ENCODE peak calls at places on chromosomes 13 and 19, in nine cellular contexts. One of them, this sample, is unnamed.

GRCh38 chr13:74227476-74228158 is 93.4 kb upstream of the KLF12 start:
- DNase-seq in gastrocnemius medialis: no peak
- DNase-seq in mammary epithelial cell: no peak
- DNase-seq in GM23338: no peak
- DNase-seq in CD4-positive, CD25-positive, alpha-beta regulatory T cell: no peak
- DNase-seq in hepatocyte: no peak
- DNase-seq in GM12864: no peak
- DNase-seq in IMR-90: no peak
- DNase-seq in astrocyte of the spinal cord: no peak
- DNase-seq in this sample: no peak

GRCh38 chr13:96650301-96650886 is 343.9 kb downstream of the OXGR1 start:
- DNase-seq in astrocyte of the spinal cord: peak
- DNase-seq in mammary epithelial cell: peak
- DNase-seq in GM23338: no peak
- DNase-seq in CD4-positive, CD25-positive, alpha-beta regulatory T cell: no peak
- DNase-seq in GM12864: peak
- DNase-seq in hepatocyte: peak
- DNase-seq in gastrocnemius medialis: no peak
- DNase-seq in IMR-90: no peak
- DNase-seq in this sample: no peak

GRCh38 chr13:110017379-110017778 is 231.0 kb upstream of the IRS2 start:
- DNase-seq in hepatocyte: peak
- DNase-seq in CD4-positive, CD25-positive, alpha-beta regulatory T cell: no peak
- DNase-seq in astrocyte of the spinal cord: peak
- DNase-seq in GM12864: no peak
- DNase-seq in mammary epithelial cell: peak
- DNase-seq in IMR-90: peak
- DNase-seq in gastrocnemius medialis: no peak
- DNase-seq in GM23338: peak
- DNase-seq in this sample: peak

GRCh38 chr13:59236309-59236939 is 927.3 kb downstream of the DIAPH3 start:
- DNase-seq in astrocyte of the spinal cord: no peak
- DNase-seq in mammary epithelial cell: no peak
- DNase-seq in GM23338: no peak
- DNase-seq in gastrocnemius medialis: no peak
- DNase-seq in hepatocyte: no peak
- DNase-seq in CD4-positive, CD25-positive, alpha-beta regulatory T cell: no peak
- DNase-seq in GM12864: no peak
- DNase-seq in IMR-90: no peak
- DNase-seq in this sample: no peak

GRCh38 chr13:93857126-93857525 is 622.4 kb downstream of the DCT start:
- DNase-seq in GM23338: no peak
- DNase-seq in hepatocyte: no peak
- DNase-seq in IMR-90: peak
- DNase-seq in CD4-positive, CD25-positive, alpha-beta regulatory T cell: no peak
- DNase-seq in mammary epithelial cell: peak
- DNase-seq in GM12864: no peak
- DNase-seq in astrocyte of the spinal cord: no peak
- DNase-seq in gastrocnemius medialis: no peak
- DNase-seq in this sample: no peak

GRCh38 chr13:79642596-79642995 is 161.6 kb downstream of the NDFIP2 start:
- DNase-seq in CD4-positive, CD25-positive, alpha-beta regulatory T cell: no peak
- DNase-seq in GM12864: no peak
- DNase-seq in gastrocnemius medialis: no peak
- DNase-seq in GM23338: peak
- DNase-seq in hepatocyte: no peak
- DNase-seq in mammary epithelial cell: no peak
- DNase-seq in astrocyte of the spinal cord: no peak
- DNase-seq in IMR-90: no peak
- DNase-seq in this sample: no peak

GRCh38 chr19:44912854-44913253 is 1.6 kb upstream of the APOC1 start:
- DNase-seq in CD4-positive, CD25-positive, alpha-beta regulatory T cell: no peak
- DNase-seq in gastrocnemius medialis: peak
- DNase-seq in mammary epithelial cell: no peak
- DNase-seq in GM12864: no peak
- DNase-seq in astrocyte of the spinal cord: no peak
- DNase-seq in IMR-90: no peak
- DNase-seq in GM23338: no peak
- DNase-seq in hepatocyte: no peak
- DNase-seq in this sample: peak

GRCh38 chr13:60494296-60494695 is 97.3 kb downstream of the TDRD3 start:
- DNase-seq in gastrocnemius medialis: no peak
- DNase-seq in mammary epithelial cell: no peak
- DNase-seq in IMR-90: no peak
- DNase-seq in GM12864: no peak
- DNase-seq in CD4-positive, CD25-positive, alpha-beta regulatory T cell: no peak
- DNase-seq in GM23338: peak
- DNase-seq in hepatocyte: no peak
- DNase-seq in astrocyte of the spinal cord: no peak
- DNase-seq in this sample: peak

GRCh38 chr19:51370230-51370629 is 1.4 kb upstream of the CLDND2 start:
- DNase-seq in mammary epithelial cell: no peak
- DNase-seq in GM12864: no peak
- DNase-seq in GM23338: no peak
- DNase-seq in CD4-positive, CD25-positive, alpha-beta regulatory T cell: no peak
- DNase-seq in IMR-90: no peak
- DNase-seq in astrocyte of the spinal cord: no peak
- DNase-seq in gastrocnemius medialis: no peak
- DNase-seq in hepatocyte: no peak
- DNase-seq in this sample: no peak

GRCh38 chr19:51372649-51373504 is at the start of gene NKG7:
- DNase-seq in gastrocnemius medialis: no peak
- DNase-seq in IMR-90: no peak
- DNase-seq in mammary epithelial cell: no peak
- DNase-seq in astrocyte of the spinal cord: no peak
- DNase-seq in CD4-positive, CD25-positive, alpha-beta regulatory T cell: no peak
- DNase-seq in GM23338: no peak
- DNase-seq in GM12864: peak
- DNase-seq in hepatocyte: no peak
- DNase-seq in this sample: no peak

GRCh38 chr19:51372021-51372648 is 319 bp downstream of the NKG7 start:
- DNase-seq in hepatocyte: no peak
- DNase-seq in mammary epithelial cell: no peak
- DNase-seq in IMR-90: no peak
- DNase-seq in GM23338: no peak
- DNase-seq in GM12864: no peak
- DNase-seq in astrocyte of the spinal cord: no peak
- DNase-seq in gastrocnemius medialis: no peak
- DNase-seq in CD4-positive, CD25-positive, alpha-beta regulatory T cell: no peak
- DNase-seq in this sample: no peak

GRCh38 chr19:51368366-51369282 is at the start of gene CLDND2:
- DNase-seq in hepatocyte: no peak
- DNase-seq in CD4-positive, CD25-positive, alpha-beta regulatory T cell: no peak
- DNase-seq in mammary epithelial cell: no peak
- DNase-seq in astrocyte of the spinal cord: no peak
- DNase-seq in GM12864: no peak
- DNase-seq in GM23338: no peak
- DNase-seq in gastrocnemius medialis: no peak
- DNase-seq in IMR-90: no peak
- DNase-seq in this sample: no peak

DNA sequence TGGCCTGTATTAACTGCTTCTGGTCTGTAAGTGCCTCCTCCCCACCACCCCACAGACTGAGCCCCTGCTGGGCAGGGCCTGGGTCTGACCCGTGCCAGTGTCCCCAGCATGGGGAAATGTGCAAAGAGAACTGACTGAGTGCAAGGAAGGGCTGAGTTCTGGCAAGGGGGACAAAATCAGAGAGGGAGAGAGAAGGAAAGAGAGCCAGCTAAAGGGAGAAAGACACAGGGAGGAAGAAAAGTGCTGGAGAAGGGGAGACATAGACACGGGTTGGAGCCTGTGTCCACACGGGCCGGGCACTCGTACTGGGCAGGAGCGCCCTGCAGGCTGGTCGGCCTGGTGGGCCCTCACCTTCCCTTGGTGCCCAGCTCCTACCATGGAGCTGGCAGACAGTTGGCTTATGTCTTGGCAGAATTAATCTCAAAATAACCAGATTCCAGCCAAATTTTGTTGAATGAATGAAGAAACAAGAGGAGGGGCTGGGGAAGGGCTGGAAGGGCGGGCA is 1.2 kb downstream of the NKG7 start:
- DNase-seq in GM12864: no peak
- DNase-seq in CD4-positive, CD25-positive, alpha-beta regulatory T cell: no peak
- DNase-seq in astrocyte of the spinal cord: no peak
- DNase-seq in GM23338: no peak
- DNase-seq in IMR-90: no peak
- DNase-seq in hepatocyte: no peak
- DNase-seq in mammary epithelial cell: no peak
- DNase-seq in gastrocnemius medialis: no peak
- DNase-seq in this sample: peak
- H3K4me3 ChIP-seq in GM12864: no peak
- H3K4me3 ChIP-seq in CD4-positive, CD25-positive, alpha-beta regulatory T cell: no peak
- H3K4me3 ChIP-seq in astrocyte of the spinal cord: no peak
- H3K4me3 ChIP-seq in GM23338: no peak
- H3K4me3 ChIP-seq in IMR-90: no peak
- H3K4me3 ChIP-seq in hepatocyte: no peak
- H3K4me3 ChIP-seq in mammary epithelial cell: no peak
- H3K4me3 ChIP-seq in gastrocnemius medialis: no peak
- H3K4me3 ChIP-seq in this sample: no peak

GRCh38 chr13:98504029-98504351 is 72.9 kb downstream of the STK24 start:
- DNase-seq in hepatocyte: no peak
- DNase-seq in astrocyte of the spinal cord: peak
- DNase-seq in mammary epithelial cell: no peak
- DNase-seq in GM12864: no peak
- DNase-seq in gastrocnemius medialis: no peak
- DNase-seq in CD4-positive, CD25-positive, alpha-beta regulatory T cell: no peak
- DNase-seq in GM23338: no peak
- DNase-seq in IMR-90: no peak
- DNase-seq in this sample: no peak
- H3K4me3 ChIP-seq in hepatocyte: no peak
- H3K4me3 ChIP-seq in astrocyte of the spinal cord: no peak
- H3K4me3 ChIP-seq in mammary epithelial cell: no peak
- H3K4me3 ChIP-seq in GM12864: no peak
- H3K4me3 ChIP-seq in gastrocnemius medialis: no peak
- H3K4me3 ChIP-seq in CD4-positive, CD25-positive, alpha-beta regulatory T cell: peak
- H3K4me3 ChIP-seq in GM23338: no peak
- H3K4me3 ChIP-seq in IMR-90: peak
- H3K4me3 ChIP-seq in this sample: no peak

GRCh38 chr13:27961227-27962085 is 7.7 kb downstream of the CDX2 start:
- DNase-seq in GM12864: no peak
- DNase-seq in CD4-positive, CD25-positive, alpha-beta regulatory T cell: no peak
- DNase-seq in IMR-90: no peak
- DNase-seq in GM23338: peak
- DNase-seq in mammary epithelial cell: no peak
- DNase-seq in astrocyte of the spinal cord: no peak
- DNase-seq in gastrocnemius medialis: no peak
- DNase-seq in hepatocyte: peak
- DNase-seq in this sample: peak
- H3K4me3 ChIP-seq in GM12864: no peak
- H3K4me3 ChIP-seq in CD4-positive, CD25-positive, alpha-beta regulatory T cell: no peak
- H3K4me3 ChIP-seq in IMR-90: no peak
- H3K4me3 ChIP-seq in GM23338: peak
- H3K4me3 ChIP-seq in mammary epithelial cell: peak
- H3K4me3 ChIP-seq in astrocyte of the spinal cord: no peak
- H3K4me3 ChIP-seq in gastrocnemius medialis: peak
- H3K4me3 ChIP-seq in hepatocyte: peak
- H3K4me3 ChIP-seq in this sample: peak

GRCh38 chr19:38263696-38264485 is 482 bp upstream of the SPINT2 start:
- DNase-seq in hepatocyte: peak
- DNase-seq in GM12864: no peak
- DNase-seq in IMR-90: peak
- DNase-seq in CD4-positive, CD25-positive, alpha-beta regulatory T cell: peak
- DNase-seq in astrocyte of the spinal cord: peak
- DNase-seq in gastrocnemius medialis: no peak
- DNase-seq in GM23338: peak
- DNase-seq in mammary epithelial cell: peak
- DNase-seq in this sample: peak
- H3K4me3 ChIP-seq in hepatocyte: no peak
- H3K4me3 ChIP-seq in GM12864: peak
- H3K4me3 ChIP-seq in IMR-90: peak
- H3K4me3 ChIP-seq in CD4-positive, CD25-positive, alpha-beta regulatory T cell: peak
- H3K4me3 ChIP-seq in astrocyte of the spinal cord: peak
- H3K4me3 ChIP-seq in gastrocnemius medialis: peak
- H3K4me3 ChIP-seq in GM23338: peak
- H3K4me3 ChIP-seq in mammary epithelial cell: peak
- H3K4me3 ChIP-seq in this sample: peak

GRCh38 chr19:11379857-11380350 is 4.2 kb downstream of the EPOR start:
- DNase-seq in astrocyte of the spinal cord: no peak
- DNase-seq in CD4-positive, CD25-positive, alpha-beta regulatory T cell: no peak
- DNase-seq in hepatocyte: no peak
- DNase-seq in GM23338: no peak
- DNase-seq in gastrocnemius medialis: no peak
- DNase-seq in GM12864: no peak
- DNase-seq in IMR-90: no peak
- DNase-seq in mammary epithelial cell: no peak
- DNase-seq in this sample: peak

GRCh38 chr19:11375143-11375948 is 880 bp downstream of the SWSAP1 start:
- DNase-seq in IMR-90: no peak
- DNase-seq in gastrocnemius medialis: peak
- DNase-seq in CD4-positive, CD25-positive, alpha-beta regulatory T cell: peak
- DNase-seq in astrocyte of the spinal cord: no peak
- DNase-seq in mammary epithelial cell: no peak
- DNase-seq in hepatocyte: peak
- DNase-seq in GM23338: peak
- DNase-seq in GM12864: no peak
- DNase-seq in this sample: peak

GRCh38 chr19:11378319-11379189 is 4.1 kb downstream of the SWSAP1 start:
- DNase-seq in astrocyte of the spinal cord: peak
- DNase-seq in GM12864: no peak
- DNase-seq in CD4-positive, CD25-positive, alpha-beta regulatory T cell: no peak
- DNase-seq in GM23338: peak
- DNase-seq in mammary epithelial cell: peak
- DNase-seq in gastrocnemius medialis: no peak
- DNase-seq in hepatocyte: peak
- DNase-seq in IMR-90: peak
- DNase-seq in this sample: peak

GRCh38 chr19:11377237-11377636 is 2.8 kb downstream of the SWSAP1 start:
- DNase-seq in astrocyte of the spinal cord: peak
- DNase-seq in mammary epithelial cell: peak
- DNase-seq in hepatocyte: peak
- DNase-seq in GM23338: peak
- DNase-seq in GM12864: no peak
- DNase-seq in IMR-90: peak
- DNase-seq in gastrocnemius medialis: peak
- DNase-seq in CD4-positive, CD25-positive, alpha-beta regulatory T cell: no peak
- DNase-seq in this sample: no peak

DNA sequence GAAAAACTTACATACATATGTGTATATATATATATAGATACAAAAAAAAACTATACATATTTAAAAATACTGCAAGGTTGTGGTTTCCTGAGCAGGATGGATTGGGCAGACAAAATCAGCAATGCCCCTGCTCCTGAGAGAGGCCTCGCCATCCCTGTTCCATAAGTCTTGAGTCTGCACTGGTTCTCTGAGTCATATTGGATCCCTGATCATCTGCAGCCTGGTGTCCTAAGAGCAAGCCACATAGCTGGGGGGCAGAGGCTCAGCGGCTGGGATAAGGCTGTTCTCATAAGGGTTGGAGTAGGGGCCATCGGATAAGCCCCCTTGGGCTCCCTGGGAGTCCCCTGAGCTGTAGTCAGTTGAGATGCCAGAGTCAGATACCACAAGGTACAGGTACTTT is 3.3 kb downstream of the SWSAP1 start:
- DNase-seq in IMR-90: peak
- DNase-seq in astrocyte of the spinal cord: no peak
- DNase-seq in hepatocyte: no peak
- DNase-seq in GM23338: no peak
- DNase-seq in GM12864: no peak
- DNase-seq in mammary epithelial cell: no peak
- DNase-seq in CD4-positive, CD25-positive, alpha-beta regulatory T cell: no peak
- DNase-seq in gastrocnemius medialis: no peak
- DNase-seq in this sample: no peak
- H3K4me3 ChIP-seq in IMR-90: no peak
- H3K4me3 ChIP-seq in astrocyte of the spinal cord: no peak
- H3K4me3 ChIP-seq in hepatocyte: no peak
- H3K4me3 ChIP-seq in GM23338: no peak
- H3K4me3 ChIP-seq in GM12864: no peak
- H3K4me3 ChIP-seq in mammary epithelial cell: no peak
- H3K4me3 ChIP-seq in CD4-positive, CD25-positive, alpha-beta regulatory T cell: no peak
- H3K4me3 ChIP-seq in gastrocnemius medialis: no peak
- H3K4me3 ChIP-seq in this sample: no peak

GRCh38 chr13:108987488-108987887 is 358.1 kb downstream of the MYO16 start:
- DNase-seq in astrocyte of the spinal cord: no peak
- DNase-seq in GM23338: no peak
- DNase-seq in GM12864: no peak
- DNase-seq in hepatocyte: no peak
- DNase-seq in gastrocnemius medialis: no peak
- DNase-seq in CD4-positive, CD25-positive, alpha-beta regulatory T cell: no peak
- DNase-seq in IMR-90: peak
- DNase-seq in mammary epithelial cell: peak
- DNase-seq in this sample: no peak
- H3K4me3 ChIP-seq in astrocyte of the spinal cord: no peak
- H3K4me3 ChIP-seq in GM23338: no peak
- H3K4me3 ChIP-seq in GM12864: no peak
- H3K4me3 ChIP-seq in hepatocyte: no peak
- H3K4me3 ChIP-seq in gastrocnemius medialis: no peak
- H3K4me3 ChIP-seq in CD4-positive, CD25-positive, alpha-beta regulatory T cell: no peak
- H3K4me3 ChIP-seq in IMR-90: no peak
- H3K4me3 ChIP-seq in mammary epithelial cell: no peak
- H3K4me3 ChIP-seq in this sample: no peak

This sample was measured in H7.